ENCODE peak calls at places on chromosomes 7 and 10, in eight cellular contexts. F is fibroblast of mammary gland; O is left cardiac atrium; M is activated effector memory CD4-positive, alpha-beta T cell treated with Interleukin-2 at 50 U/mL for 16 hours; U is NCI-H1092; B is GM20000; D is Calu3; E is T follicular helper cell. K is an unnamed sample.

GRCh38 chr10:132547421-132547861 is 9.9 kb downstream of the INPP5A start:
- DNase-seq in D (no peak), M (no peak), U (no peak), F (no peak), E (no peak), B (peak), O (no peak), K (no peak)

GRCh38 chr7:123769371-123769770 is 20.6 kb upstream of the WASL start:
- DNase-seq in D (peak), U (no peak), F (peak), O (peak), M (no peak), B (no peak), E (no peak), K (peak)

GRCh38 chr10:130709415-130709814 is 573.2 kb downstream of the GLRX3 start:
- DNase-seq in O (no peak), E (no peak), M (no peak), U (no peak), F (no peak), D (no peak), B (no peak), K (no peak)

GRCh38 chr10:50605280-50606270 is 18.2 kb downstream of the SGMS1 start:
- DNase-seq in U (no peak), O (peak), M (no peak), D (peak), F (peak), B (peak), E (no peak), K (no peak)

GRCh38 chr10:117096559-117097201 is 41.4 kb downstream of the VAX1 start:
- DNase-seq in M (no peak), B (no peak), D (no peak), E (no peak), U (no peak), O (no peak), F (no peak), K (no peak)

GRCh38 chr10:1467450-1467849 is 269.9 kb downstream of the ADARB2 start:
- DNase-seq in B (no peak), F (no peak), O (no peak), E (no peak), M (no peak), D (no peak), U (peak), K (no peak)

GRCh38 chr10:78821052-78821451 is 247.7 kb upstream of the ZMIZ1 start:
- DNase-seq in U (no peak), F (no peak), O (no peak), B (no peak), E (no peak), M (no peak), D (no peak), K (no peak)

GRCh38 chr10:6482737-6483362 is 97.2 kb downstream of the PRKCQ start:
- DNase-seq in O (no peak), E (no peak), U (no peak), F (no peak), M (no peak), D (no peak), B (no peak), K (no peak)

GRCh38 chr10:17784701-17785100 is 24.4 kb upstream of the MRC1 start:
- DNase-seq in F (peak), O (no peak), B (no peak), D (no peak), E (no peak), M (no peak), U (no peak), K (no peak)

GRCh38 chr10:117132751-117133231 is 5.3 kb downstream of the VAX1 start:
- DNase-seq in F (no peak), M (no peak), E (no peak), U (no peak), B (peak), O (no peak), D (no peak), K (no peak)

GRCh38 chr7:135178364-135178763 is 7.9 kb upstream of the CYREN start:
- DNase-seq in O (no peak), D (peak), B (no peak), U (no peak), E (no peak), F (no peak), M (no peak), K (no peak)

GRCh38 chr10:130935897-130936550 is 375.5 kb downstream of the TCERG1L start:
- DNase-seq in F (no peak), O (no peak), M (no peak), U (no peak), E (no peak), D (no peak), B (no peak), K (no peak)

GRCh38 chr7:155219947-155220769 is 77.5 kb upstream of the INSIG1 start:
- DNase-seq in O (no peak), F (no peak), E (no peak), U (no peak), D (no peak), B (no peak), M (no peak), K (no peak)

GRCh38 chr10:110425684-110426293 is 71.9 kb upstream of the DUSP5 start:
- DNase-seq in O (no peak), M (no peak), B (peak), U (no peak), D (no peak), F (peak), E (no peak), K (no peak)

GRCh38 chr7:94514140-94514889 is 4.7 kb downstream of the CASD1 start:
- DNase-seq in F (no peak), E (no peak), U (no peak), O (no peak), D (no peak), B (no peak), M (no peak), K (no peak)

GRCh38 chr10:131354380-131354779 is 42.9 kb upstream of the TCERG1L start:
- DNase-seq in B (no peak), M (no peak), O (no peak), F (peak), E (no peak), D (no peak), U (no peak), K (no peak)

GRCh38 chr10:31647861-31648260 is 280.8 kb downstream of the ARHGAP12 start:
- DNase-seq in E (no peak), M (no peak), O (no peak), F (no peak), U (no peak), D (no peak), B (no peak), K (no peak)

GRCh38 chr10:33157108-33157507 is 177.4 kb downstream of the NRP1 start:
- DNase-seq in F (peak), M (no peak), U (no peak), O (no peak), E (no peak), D (no peak), B (no peak), K (no peak)

GRCh38 chr10:104235801-104236200 is 3.6 kb upstream of the CFAP43 start:
- DNase-seq in D (no peak), B (no peak), U (no peak), M (no peak), E (no peak), O (no peak), F (no peak), K (no peak)

GRCh38 chr10:70461397-70462348 is 16.9 kb upstream of the PALD1 start:
- DNase-seq in M (no peak), O (no peak), E (no peak), B (peak), D (peak), F (peak), U (no peak), K (peak)

GRCh38 chr10:8042864-8043568 is 11.5 kb upstream of the GATA3 start:
- DNase-seq in B (peak), D (no peak), E (no peak), O (no peak), M (no peak), F (no peak), U (no peak), K (no peak)

GRCh38 chr10:3654496-3654895 is 130.5 kb downstream of the KLF6 start:
- DNase-seq in E (no peak), D (no peak), U (no peak), F (peak), O (no peak), B (no peak), M (no peak), K (no peak)

GRCh38 chr7:104038136-104038535 is 48.7 kb upstream of the RELN start:
- DNase-seq in M (no peak), B (no peak), F (no peak), O (no peak), D (no peak), E (no peak), U (no peak), K (no peak)

GRCh38 chr7:127417346-127417745 is 24.8 kb upstream of the ZNF800 start:
- DNase-seq in F (no peak), E (no peak), O (no peak), B (peak), M (no peak), U (no peak), D (no peak), K (no peak)

GRCh38 chr7:130733866-130734524 is at the start of gene KLF14:
- DNase-seq in D (peak), F (peak), U (no peak), B (peak), O (peak), E (no peak), M (peak), K (peak)

GRCh38 chr7:155741061-155741460 is 71.2 kb downstream of the SHH start:
- DNase-seq in M (no peak), D (no peak), O (no peak), E (no peak), U (no peak), B (no peak), F (no peak), K (no peak)

GRCh38 chr10:6491841-6492609 is 88.1 kb downstream of the PRKCQ start:
- DNase-seq in F (no peak), B (no peak), U (no peak), D (no peak), E (no peak), O (no peak), M (no peak), K (no peak)

GRCh38 chr10:104322416-104322782 is 15.9 kb downstream of the ITPRIP start:
- DNase-seq in O (no peak), E (no peak), D (no peak), U (no peak), F (no peak), B (no peak), M (no peak), K (no peak)

GRCh38 chr10:113360870-113361269 is 192.0 kb upstream of the HABP2 start:
- DNase-seq in M (no peak), U (no peak), O (no peak), F (no peak), E (no peak), D (no peak), B (no peak), K (no peak)

GRCh38 chr10:7389346-7389745 is 21.5 kb downstream of the SFMBT2 start:
- DNase-seq in F (no peak), U (no peak), O (no peak), D (no peak), M (no peak), E (no peak), B (no peak), K (no peak)

GRCh38 chr10:126422561-126422960 is 34.3 kb upstream of the ADAM12 start:
- DNase-seq in O (no peak), D (no peak), B (no peak), U (no peak), F (peak), M (no peak), E (no peak), K (no peak)

GRCh38 chr10:62025901-62026879 is 124.7 kb downstream of the ARID5B start:
- DNase-seq in O (no peak), U (no peak), F (peak), D (no peak), M (no peak), E (no peak), B (no peak), K (no peak)

GRCh38 chr7:81407094-81407493 is 362.8 kb downstream of the HGF start:
- DNase-seq in E (no peak), F (no peak), B (no peak), M (no peak), D (no peak), O (no peak), U (no peak), K (no peak)

GRCh38 chr7:100491192-100491578 is 7.5 kb downstream of the NYAP1 start:
- DNase-seq in M (no peak), E (no peak), O (no peak), U (no peak), D (no peak), B (no peak), F (no peak), K (no peak)

GRCh38 chr10:23467024-23467423 is 28.1 kb downstream of the OTUD1 start:
- DNase-seq in E (no peak), O (no peak), U (no peak), B (no peak), M (no peak), D (no peak), F (no peak), K (no peak)

K was measured in right cardiac atrium.